ENCODE peak calls at places on chromosomes 13 and 19, in four cellular contexts. One of them, this sample, is unnamed.

GRCh38 chr19:10654610-10655456 is 687 bp downstream of the ILF3 start:
- DNase-seq in AG09319: no peak
- DNase-seq in T-helper 17 cell: peak
- DNase-seq in heart right ventricle: peak
- DNase-seq in this sample: peak

GRCh38 chr13:111219950-111220349 is 100.5 kb upstream of the TEX29 start:
- DNase-seq in T-helper 17 cell: no peak
- DNase-seq in heart right ventricle: no peak
- DNase-seq in AG09319: no peak
- DNase-seq in this sample: no peak

GRCh38 chr19:6066661-6067646 is 43.3 kb downstream of the RFX2 start:
- DNase-seq in T-helper 17 cell: peak
- DNase-seq in heart right ventricle: peak
- DNase-seq in AG09319: peak
- DNase-seq in this sample: no peak

GRCh38 chr13:92626274-92626673 is 600.3 kb upstream of the GPC6 start:
- DNase-seq in AG09319: no peak
- DNase-seq in T-helper 17 cell: no peak
- DNase-seq in heart right ventricle: no peak
- DNase-seq in this sample: no peak

GRCh38 chr19:31261019-31261595 is 88.1 kb downstream of the TSHZ3 start:
- DNase-seq in T-helper 17 cell: no peak
- DNase-seq in heart right ventricle: no peak
- DNase-seq in AG09319: no peak
- DNase-seq in this sample: no peak

GRCh38 chr19:39247701-39248664 is 673 bp downstream of the IFNL4 start:
- DNase-seq in heart right ventricle: no peak
- DNase-seq in T-helper 17 cell: no peak
- DNase-seq in AG09319: no peak
- DNase-seq in this sample: no peak

GRCh38 chr13:96229356-96229755 is 139.4 kb downstream of the HS6ST3 start:
- DNase-seq in heart right ventricle: no peak
- DNase-seq in T-helper 17 cell: no peak
- DNase-seq in AG09319: no peak
- DNase-seq in this sample: no peak

GRCh38 chr19:46693760-46694159 is 23.2 kb downstream of the PRKD2 start:
- DNase-seq in T-helper 17 cell: no peak
- DNase-seq in heart right ventricle: no peak
- DNase-seq in AG09319: no peak
- DNase-seq in this sample: no peak

GRCh38 chr13:67932991-67933390 is 702.9 kb upstream of the PCDH9 start:
- DNase-seq in T-helper 17 cell: no peak
- DNase-seq in AG09319: no peak
- DNase-seq in heart right ventricle: no peak
- DNase-seq in this sample: no peak

GRCh38 chr13:33245505-33245904 is 40.0 kb downstream of the STARD13 start:
- DNase-seq in heart right ventricle: no peak
- DNase-seq in AG09319: no peak
- DNase-seq in T-helper 17 cell: no peak
- DNase-seq in this sample: no peak

GRCh38 chr13:85828094-85828684 is 29.0 kb upstream of the SLITRK6 start:
- DNase-seq in AG09319: no peak
- DNase-seq in heart right ventricle: no peak
- DNase-seq in T-helper 17 cell: no peak
- DNase-seq in this sample: no peak

GRCh38 chr19:40717880-40718773 is 1.2 kb downstream of the ITPKC start:
- DNase-seq in T-helper 17 cell: no peak
- DNase-seq in AG09319: no peak
- DNase-seq in heart right ventricle: no peak
- DNase-seq in this sample: no peak

GRCh38 chr13:46160474-46161066 is 21.4 kb downstream of the LCP1 start:
- DNase-seq in AG09319: peak
- DNase-seq in T-helper 17 cell: no peak
- DNase-seq in heart right ventricle: peak
- DNase-seq in this sample: peak

GRCh38 chr19:29858621-29859020 is 46.8 kb downstream of the CCNE1 start:
- DNase-seq in T-helper 17 cell: no peak
- DNase-seq in AG09319: no peak
- DNase-seq in heart right ventricle: no peak
- DNase-seq in this sample: no peak

GRCh38 chr13:21478881-21479808 is 20.0 kb upstream of the ZDHHC20 start:
- DNase-seq in AG09319: peak
- DNase-seq in T-helper 17 cell: no peak
- DNase-seq in heart right ventricle: peak
- DNase-seq in this sample: peak

GRCh38 chr13:110249326-110249725 is 57.6 kb downstream of the COL4A1 start:
- DNase-seq in AG09319: no peak
- DNase-seq in heart right ventricle: no peak
- DNase-seq in T-helper 17 cell: no peak
- DNase-seq in this sample: no peak

GRCh38 chr13:66210677-66211076 is 1019.5 kb downstream of the PCDH9 start:
- DNase-seq in T-helper 17 cell: no peak
- DNase-seq in AG09319: peak
- DNase-seq in heart right ventricle: no peak
- DNase-seq in this sample: no peak

GRCh38 chr19:31214086-31214485 is 135.2 kb downstream of the TSHZ3 start:
- DNase-seq in AG09319: peak
- DNase-seq in T-helper 17 cell: peak
- DNase-seq in heart right ventricle: peak
- DNase-seq in this sample: peak

GRCh38 chr13:106205871-106206270 is 329.6 kb downstream of the EFNB2 start:
- DNase-seq in T-helper 17 cell: no peak
- DNase-seq in heart right ventricle: no peak
- DNase-seq in AG09319: no peak
- DNase-seq in this sample: no peak

GRCh38 chr19:38194061-38194701 is 29.8 kb downstream of the DPF1 start:
- DNase-seq in heart right ventricle: no peak
- DNase-seq in T-helper 17 cell: no peak
- DNase-seq in AG09319: no peak
- DNase-seq in this sample: no peak

GRCh38 chr13:46179576-46180368 is 2.2 kb downstream of the LCP1 start:
- DNase-seq in heart right ventricle: peak
- DNase-seq in AG09319: no peak
- DNase-seq in T-helper 17 cell: peak
- DNase-seq in this sample: peak

GRCh38 chr19:35266904-35267817 is 1.6 kb upstream of the USF2 start:
- DNase-seq in AG09319: no peak
- DNase-seq in T-helper 17 cell: peak
- DNase-seq in heart right ventricle: peak
- DNase-seq in this sample: no peak

GRCh38 chr19:18172331-18173053 is 1.1 kb upstream of the IFI30 start:
- DNase-seq in AG09319: no peak
- DNase-seq in T-helper 17 cell: no peak
- DNase-seq in heart right ventricle: no peak
- DNase-seq in this sample: no peak

GRCh38 chr13:88675997-88676396 is 1004.8 kb downstream of the SLITRK5 start:
- DNase-seq in heart right ventricle: no peak
- DNase-seq in AG09319: no peak
- DNase-seq in T-helper 17 cell: no peak
- DNase-seq in this sample: no peak

This sample was measured in T follicular helper cell.